ENCODE peak calls at places on chromosomes 3 and 15, in nine cellular contexts. G is KBM-7, D is small intestine, X is NCI-H82, H is GM23338, E is right atrium auricular region, P is fibroblast of gingiva, J is breast epithelium, T is heart left ventricle. B is an unnamed sample.

GRCh38 chr15:67240235-67241131 is 14.0 kb downstream of the AAGAB start:
- DNase-seq in G (peak; percentile 55), D (peak; percentile 44), X (peak; percentile 24), H (peak; percentile 39), E (no peak), P (no peak), J (no peak), T (no peak), B (no peak)

GRCh38 chr15:81038975-81039607 is 38.4 kb downstream of the TLNRD1 start:
- DNase-seq in G (peak; percentile 18), D (peak; percentile 28), X (no peak), H (no peak), E (peak; percentile 59), P (no peak), J (no peak), T (no peak), B (no peak)

GRCh38 chr3:137978328-137978727 is 31.6 kb upstream of the CLDN18 start:
- DNase-seq in G (no peak), D (no peak), X (no peak), H (no peak), E (no peak), P (no peak), J (no peak), T (no peak), B (no peak)

GRCh38 chr15:63906266-63906584 is 72.5 kb upstream of the HERC1 start:
- DNase-seq in G (no peak), D (no peak), X (no peak), H (no peak), E (no peak), P (no peak), J (no peak), T (no peak), B (no peak)

GRCh38 chr3:119405315-119405714 is 58.1 kb downstream of the TMEM39A start:
- DNase-seq in G (no peak), D (no peak), X (no peak), H (no peak), E (no peak), P (no peak), J (no peak), T (no peak), B (no peak)

GRCh38 chr15:29550834-29551465 is 271.3 kb downstream of the TJP1 start:
- DNase-seq in G (no peak), D (no peak), X (no peak), H (no peak), E (no peak), P (no peak), J (no peak), T (no peak), B (no peak)

GRCh38 chr3:50539887-50540286 is 27.7 kb downstream of the C3orf18 start:
- DNase-seq in G (no peak), D (no peak), X (no peak), H (no peak), E (no peak), P (no peak), J (peak; percentile 65), T (no peak), B (no peak)

GRCh38 chr3:108404409-108404808 is 106.0 kb downstream of the MYH15 start:
- DNase-seq in G (no peak), D (no peak), X (peak; percentile 98), H (no peak), E (no peak), P (no peak), J (no peak), T (no peak), B (no peak)

GRCh38 chr15:62515696-62516395 is 350.8 kb upstream of the C2CD4B start:
- DNase-seq in G (no peak), D (no peak), X (no peak), H (no peak), E (no peak), P (no peak), J (no peak), T (no peak), B (no peak)

GRCh38 chr15:48703544-48703943 is 58.0 kb upstream of the FBN1 start:
- DNase-seq in G (no peak), D (no peak), X (no peak), H (no peak), E (no peak), P (peak; percentile 46), J (no peak), T (no peak), B (no peak)

GRCh38 chr3:61562042-61562809 is 855 bp downstream of the PTPRG start:
- DNase-seq in G (peak; percentile 47), D (no peak), X (peak; percentile 34), H (no peak), E (no peak), P (no peak), J (no peak), T (no peak), B (no peak)

GRCh38 chr3:57227204-57227929 is at the start of gene APPL1:
- DNase-seq in G (peak; percentile 92), D (peak; percentile 89), X (peak; percentile 92), H (peak; percentile 94), E (peak; percentile 85), P (peak; percentile 88), J (peak; percentile 84), T (peak; percentile 96), B (peak; percentile 82)

GRCh38 chr3:110654820-110655522 is 416.6 kb upstream of the NECTIN3 start:
- DNase-seq in G (no peak), D (peak; percentile 90), X (no peak), H (no peak), E (no peak), P (no peak), J (no peak), T (no peak), B (no peak)

GRCh38 chr15:87211547-87211946 is 1045.0 kb downstream of the NTRK3 start:
- DNase-seq in G (no peak), D (no peak), X (no peak), H (no peak), E (no peak), P (no peak), J (no peak), T (no peak), B (no peak)

GRCh38 chr3:31412832-31413231 is 119.9 kb upstream of the STT3B start:
- DNase-seq in G (no peak), D (no peak), X (no peak), H (no peak), E (no peak), P (no peak), J (no peak), T (no peak), B (no peak)

GRCh38 chr3:117510396-117510795 is 800.8 kb downstream of the TUSC7 start:
- DNase-seq in G (no peak), D (no peak), X (no peak), H (no peak), E (no peak), P (no peak), J (no peak), T (no peak), B (no peak)

GRCh38 chr3:42654331-42655201 is 1.1 kb downstream of the ZBTB47 start:
- DNase-seq in G (peak; percentile 26), D (no peak), X (peak; percentile 61), H (peak; percentile 92), E (no peak), P (peak; percentile 69), J (no peak), T (peak; percentile 81), B (no peak)

GRCh38 chr3:58164916-58165821 is 45.6 kb downstream of the DNASE1L3 start:
- DNase-seq in G (no peak), D (no peak), X (no peak), H (peak; percentile 66), E (no peak), P (no peak), J (no peak), T (no peak), B (no peak)

B was measured in amygdala.